ENCODE peak calls at places on chromosomes 6 and 20, in eight cellular contexts. U is Calu3, T is Panc1, J is left ventricle myocardium inferior, B is cardiac fibroblast, C is astrocyte of the spinal cord, A is endothelial cell, W is fibroblast of lung. Q is an unnamed sample.

GRCh38 chr6:111865049-111865585 is 8.1 kb downstream of the FYN start:
- DNase-seq in U (no peak), T (no peak), J (no peak), B (no peak), C (no peak), A (no peak), W (peak; percentile 7), Q (no peak)

GRCh38 chr6:11025911-11026635 is 18.0 kb downstream of the ELOVL2 start:
- DNase-seq in U (no peak), T (no peak), J (no peak), B (no peak), C (no peak), A (no peak), W (no peak), Q (no peak)

GRCh38 chr20:3711418-3712043 is 869 bp downstream of the SIGLEC1 start:
- DNase-seq in U (no peak), T (no peak), J (no peak), B (no peak), C (no peak), A (no peak), W (no peak), Q (no peak)

GRCh38 chr6:4687989-4688947 is 87.9 kb upstream of the CDYL start:
- DNase-seq in U (peak; percentile 17), T (peak; percentile 83), J (no peak), B (peak; percentile 89), C (peak; percentile 80), A (no peak), W (peak; percentile 82), Q (no peak)

GRCh38 chr6:83615025-83615999 is 93.6 kb downstream of the SNAP91 start:
- DNase-seq in U (peak; percentile 13), T (peak; percentile 12), J (no peak), B (peak; percentile 59), C (peak; percentile 46), A (peak; percentile 8), W (peak; percentile 28), Q (peak; percentile 16)

GRCh38 chr6:170438402-170438753 is 114.7 kb downstream of the PSMB1 start:
- DNase-seq in U (peak; percentile 75), T (no peak), J (peak; percentile 77), B (peak; percentile 99), C (peak; percentile 99), A (peak; percentile 57), W (peak; percentile 100), Q (peak; percentile 67)

GRCh38 chr6:90368001-90368400 is 71.4 kb upstream of the BACH2 start:
- DNase-seq in U (no peak), T (no peak), J (no peak), B (no peak), C (no peak), A (no peak), W (no peak), Q (no peak)

GRCh38 chr6:157272866-157273755 is 50.2 kb downstream of the TMEM242 start:
- DNase-seq in U (no peak), T (no peak), J (no peak), B (no peak), C (no peak), A (no peak), W (no peak), Q (no peak)

GRCh38 chr6:108115598-108116058 is 41.1 kb upstream of the OSTM1 start:
- DNase-seq in U (peak; percentile 77), T (no peak), J (peak; percentile 25), B (peak; percentile 55), C (no peak), A (peak; percentile 67), W (peak; percentile 29), Q (no peak)

GRCh38 chr6:167210375-167211295 is 52.9 kb upstream of the GPR31 start:
- DNase-seq in U (no peak), T (no peak), J (no peak), B (no peak), C (peak; percentile 20), A (peak; percentile 51), W (peak; percentile 29), Q (no peak)

GRCh38 chr6:13776602-13777001 is 37.8 kb downstream of the MCUR1 start:
- DNase-seq in U (no peak), T (no peak), J (no peak), B (peak; percentile 22), C (no peak), A (no peak), W (no peak), Q (no peak)

DNA sequence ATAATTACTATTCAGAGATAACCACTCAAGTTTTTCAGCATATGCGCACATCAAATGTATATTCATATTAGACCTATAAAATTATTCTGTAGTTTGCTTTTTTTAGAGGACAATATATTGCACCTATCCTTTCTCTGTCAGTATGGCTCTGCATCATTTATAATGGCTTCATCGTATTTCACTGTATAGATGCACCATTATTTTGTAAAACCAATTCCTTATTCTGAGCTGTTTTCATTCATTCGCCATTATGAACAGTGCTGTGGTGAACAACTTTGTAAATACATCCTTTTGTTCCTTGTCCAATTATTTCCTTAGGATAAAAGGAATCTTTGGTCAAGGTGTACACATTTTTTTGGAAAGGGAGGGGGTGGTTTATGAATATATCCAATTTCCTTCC is 29.2 kb upstream of the BCAS4 start:
- DNase-seq in U (no peak), T (no peak), J (no peak), B (no peak), C (no peak), A (no peak), W (no peak), Q (no peak)
- TF ChIP-seq CTCF in U (no peak), T (no peak), J (no peak), B (no peak), C (no peak), A (no peak), W (no peak), Q (no peak)

DNA sequence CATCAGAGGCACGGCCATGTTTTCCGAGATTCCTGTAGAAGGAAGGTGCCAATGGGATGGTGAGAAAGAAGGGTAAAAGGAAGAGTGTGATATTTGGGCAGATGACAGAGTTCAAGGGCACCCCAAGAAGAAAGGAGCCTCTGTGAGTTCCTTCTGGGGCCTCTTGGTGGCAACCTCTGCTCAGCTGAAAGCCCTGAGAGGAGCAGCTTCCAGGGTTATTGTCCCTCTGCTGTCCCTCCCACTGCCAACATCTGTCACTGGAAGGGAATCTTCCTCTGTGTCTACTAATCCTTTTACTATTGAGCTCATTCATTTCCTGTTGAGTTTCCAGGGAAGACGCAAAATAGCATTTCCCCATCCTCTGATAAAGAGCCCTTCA is 40.0 kb upstream of the KCNK16 start:
- DNase-seq in U (peak; percentile 9), T (no peak), J (no peak), B (peak; percentile 38), C (no peak), A (no peak), W (no peak), Q (no peak)
- TF ChIP-seq CTCF in U (no peak), T (no peak), J (no peak), B (peak; percentile 8), C (peak; percentile 34), A (peak; percentile 2), W (no peak), Q (no peak)

GRCh38 chr20:21643417-21643816 is 62.0 kb upstream of the PAX1 start:
- DNase-seq in U (no peak), T (no peak), J (no peak), B (no peak), C (no peak), A (no peak), W (no peak), Q (no peak)

GRCh38 chr20:21640556-21640955 is 64.9 kb upstream of the PAX1 start:
- DNase-seq in U (no peak), T (no peak), J (no peak), B (no peak), C (no peak), A (peak; percentile 17), W (no peak), Q (no peak)
- TF ChIP-seq CTCF in U (no peak), T (peak; percentile 49), J (no peak), B (no peak), C (no peak), A (no peak), W (no peak), Q (no peak)

GRCh38 chr20:10411673-10412072 is 22.3 kb downstream of the MKKS start:
- DNase-seq in U (no peak), T (no peak), J (no peak), B (no peak), C (no peak), A (no peak), W (no peak), Q (no peak)

GRCh38 chr20:10414982-10415650 is 18.9 kb downstream of the MKKS start:
- DNase-seq in U (no peak), T (no peak), J (no peak), B (peak; percentile 35), C (no peak), A (no peak), W (peak; percentile 42), Q (no peak)

GRCh38 chr20:10408427-10408826 is 25.6 kb downstream of the MKKS start:
- DNase-seq in U (no peak), T (no peak), J (no peak), B (no peak), C (no peak), A (no peak), W (no peak), Q (no peak)

DNA sequence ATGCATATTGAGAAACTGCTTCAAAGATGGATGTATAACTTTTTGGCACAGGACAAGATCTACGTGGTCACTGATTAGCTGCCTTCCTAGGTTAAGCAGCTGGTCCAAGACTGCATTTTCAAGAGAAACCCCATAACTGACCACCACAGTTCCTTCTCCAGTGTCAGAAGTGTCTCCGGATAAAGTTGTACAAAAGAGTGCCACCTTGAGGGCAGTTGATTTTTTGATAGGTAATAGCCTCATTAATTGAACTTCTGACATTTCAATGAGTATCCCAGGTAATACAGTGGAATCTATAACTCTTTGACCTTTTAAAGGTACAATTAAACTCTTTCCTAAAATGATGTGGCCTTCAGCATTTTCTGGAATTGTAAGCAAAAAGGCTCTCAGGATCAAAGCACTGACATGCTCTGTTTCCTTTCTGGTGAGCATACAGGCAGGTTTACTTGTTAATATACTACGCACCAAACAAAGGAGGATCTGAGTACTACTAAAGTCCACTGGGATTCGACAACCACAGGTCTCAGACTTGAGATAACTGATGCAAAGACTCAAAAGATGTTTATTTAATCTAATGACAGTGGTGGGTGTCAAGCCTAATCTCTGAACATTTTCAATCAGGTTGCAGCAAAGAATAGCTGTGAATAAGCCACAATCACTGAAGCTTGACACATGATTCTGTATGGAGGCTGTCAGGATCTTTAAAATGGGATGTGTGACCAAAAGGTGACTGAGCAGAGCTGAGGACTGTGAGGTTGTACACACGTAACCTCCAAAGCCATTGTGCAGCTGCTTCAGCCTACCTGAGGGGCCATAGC is 21.2 kb downstream of the MKKS start:
- DNase-seq in U (no peak), T (no peak), J (no peak), B (peak; percentile 9), C (peak; percentile 14), A (no peak), W (peak; percentile 18), Q (no peak)
- TF ChIP-seq CTCF in U (no peak), T (peak; percentile 51), J (peak; percentile 10), B (peak; percentile 2), C (peak; percentile 28), A (no peak), W (peak; percentile 23), Q (no peak)

DNA sequence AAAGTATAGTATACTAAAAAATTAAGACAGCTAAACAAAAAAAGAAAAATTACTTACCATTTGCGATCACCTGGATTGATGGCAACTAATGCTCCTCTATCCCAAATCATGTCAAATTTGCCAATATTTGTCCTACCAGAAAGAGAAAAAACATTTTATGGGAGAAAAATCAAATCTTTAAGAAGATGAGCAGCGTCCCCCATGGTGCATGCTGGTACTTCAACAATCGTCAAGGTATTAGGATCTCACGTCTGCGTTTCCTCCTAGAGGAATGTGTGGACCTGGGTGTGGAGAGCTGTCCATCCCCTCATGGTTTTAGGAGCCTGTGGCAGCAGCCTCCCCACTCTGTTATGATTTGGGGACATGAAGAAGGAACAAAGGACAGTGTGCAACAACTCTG is 16.0 kb downstream of the TPMT start:
- DNase-seq in U (no peak), T (no peak), J (no peak), B (no peak), C (no peak), A (no peak), W (no peak), Q (no peak)
- TF ChIP-seq CTCF in U (no peak), T (no peak), J (no peak), B (no peak), C (no peak), A (peak; percentile 13), W (no peak), Q (no peak)

Q was measured in neural crest cell.